ENCODE peak calls at places on chromosomes 7 and 10, in seven cellular contexts. F is CD4-positive, alpha-beta memory T cell; O is testis; G is PC-3; U is mammary epithelial cell; P is heart right ventricle; J is fibroblast of lung. N is an unnamed sample.

GRCh38 chr7:139060838-139061237 is 25.0 kb upstream of the ZC3HAV1L start:
- DNase-seq in G (no peak), J (no peak), U (no peak), O (no peak), F (no peak), P (no peak), N (no peak)

GRCh38 chr10:44171765-44172164 is 213.1 kb downstream of the CXCL12 start:
- DNase-seq in O (no peak), G (no peak), J (no peak), F (no peak), U (no peak), P (no peak), N (no peak)

GRCh38 chr7:148927141-148927540 is 43.0 kb upstream of the EZH2 start:
- DNase-seq in P (no peak), O (no peak), G (no peak), J (no peak), F (no peak), U (no peak), N (peak; percentile 5)

GRCh38 chr7:72546586-72546985 is 134.4 kb upstream of the CALN1 start:
- DNase-seq in P (no peak), F (no peak), O (no peak), U (no peak), G (no peak), J (no peak), N (no peak)

GRCh38 chr7:28044825-28045224 is 135.8 kb downstream of the JAZF1 start:
- DNase-seq in J (no peak), P (no peak), G (no peak), F (no peak), U (no peak), O (no peak), N (no peak)

GRCh38 chr10:70139997-70140250 is 6.6 kb downstream of the TYSND1 start:
- DNase-seq in P (no peak), F (no peak), J (no peak), G (no peak), U (no peak), O (no peak), N (no peak)

GRCh38 chr7:79241288-79242055 is 212.0 kb downstream of the MAGI2 start:
- DNase-seq in P (no peak), G (peak; percentile 47), F (no peak), U (peak; percentile 23), O (no peak), J (peak; percentile 57), N (peak; percentile 83)

GRCh38 chr10:123912466-123913201 is 21.0 kb upstream of the CPXM2 start:
- DNase-seq in U (no peak), P (no peak), O (no peak), J (no peak), G (no peak), F (no peak), N (no peak)

GRCh38 chr7:157641866-157642265 is 305.1 kb downstream of the DNAJB6 start:
- DNase-seq in U (no peak), O (no peak), G (no peak), P (no peak), F (no peak), J (no peak), N (no peak)

GRCh38 chr7:75991531-75992082 is 2.8 kb downstream of the TMEM120A start:
- DNase-seq in F (no peak), G (no peak), P (no peak), O (no peak), U (no peak), J (no peak), N (no peak)

GRCh38 chr10:14325325-14325955 is 5.3 kb downstream of the FRMD4A start:
- DNase-seq in P (peak; percentile 33), F (peak; percentile 26), J (peak; percentile 28), G (peak; percentile 58), U (peak; percentile 5), O (peak; percentile 80), N (peak; percentile 64)

GRCh38 chr7:106793015-106793651 is 71.9 kb upstream of the PIK3CG start:
- DNase-seq in U (peak; percentile 12), G (peak; percentile 55), J (peak; percentile 37), P (no peak), O (no peak), F (peak; percentile 52), N (peak; percentile 40)

GRCh38 chr10:89476676-89477075 is 58.7 kb downstream of the SLC16A12 start:
- DNase-seq in G (no peak), F (no peak), O (no peak), P (peak; percentile 18), J (no peak), U (no peak), N (peak; percentile 43)

GRCh38 chr7:1934756-1935155 is 264.7 kb downstream of the ELFN1 start:
- DNase-seq in F (no peak), P (peak; percentile 10), G (no peak), U (no peak), O (no peak), J (no peak), N (no peak)

GRCh38 chr10:23694446-23694920 is 255.6 kb downstream of the OTUD1 start:
- DNase-seq in U (peak; percentile 23), F (no peak), P (no peak), O (no peak), G (no peak), J (no peak), N (no peak)

GRCh38 chr10:109343293-109343692 is 580.0 kb downstream of the XPNPEP1 start:
- DNase-seq in U (peak; percentile 87), F (no peak), O (no peak), J (no peak), P (no peak), G (peak; percentile 77), N (no peak)

GRCh38 chr7:19442016-19442785 is 266.6 kb downstream of the POLR1F start:
- DNase-seq in U (peak; percentile 26), O (no peak), F (no peak), P (no peak), J (peak; percentile 76), G (peak; percentile 64), N (peak; percentile 84)

GRCh38 chr7:98872328-98872924 is 2.6 kb upstream of the TMEM130 start:
- DNase-seq in J (peak; percentile 26), U (no peak), G (peak; percentile 39), F (peak; percentile 27), P (no peak), O (peak; percentile 37), N (no peak)

GRCh38 chr7:51067757-51068156 is 248.9 kb downstream of the COBL start:
- DNase-seq in O (peak; percentile 86), P (no peak), G (peak; percentile 85), F (peak; percentile 33), J (peak; percentile 80), U (peak; percentile 42), N (peak; percentile 81)

GRCh38 chr10:124474502-124475070 is 13.0 kb downstream of the LHPP start:
- DNase-seq in U (no peak), P (no peak), O (no peak), F (no peak), J (no peak), G (no peak), N (no peak)

GRCh38 chr7:34315032-34315431 is 343.0 kb upstream of the NPSR1 start:
- DNase-seq in F (no peak), P (no peak), J (peak; percentile 43), U (peak; percentile 47), G (no peak), O (no peak), N (no peak)

GRCh38 chr7:148935451-148935850 is 51.4 kb upstream of the EZH2 start:
- DNase-seq in J (no peak), O (no peak), G (no peak), P (no peak), U (no peak), F (no peak), N (no peak)

GRCh38 chr10:133390597-133391248 is 3.2 kb upstream of the MTG1 start:
- DNase-seq in U (no peak), F (no peak), J (no peak), O (no peak), P (no peak), G (no peak), N (no peak)

GRCh38 chr10:127081946-127082345 is 114.4 kb downstream of the INSYN2A start:
- DNase-seq in J (no peak), G (no peak), O (no peak), F (no peak), U (no peak), P (no peak), N (no peak)

DNA sequence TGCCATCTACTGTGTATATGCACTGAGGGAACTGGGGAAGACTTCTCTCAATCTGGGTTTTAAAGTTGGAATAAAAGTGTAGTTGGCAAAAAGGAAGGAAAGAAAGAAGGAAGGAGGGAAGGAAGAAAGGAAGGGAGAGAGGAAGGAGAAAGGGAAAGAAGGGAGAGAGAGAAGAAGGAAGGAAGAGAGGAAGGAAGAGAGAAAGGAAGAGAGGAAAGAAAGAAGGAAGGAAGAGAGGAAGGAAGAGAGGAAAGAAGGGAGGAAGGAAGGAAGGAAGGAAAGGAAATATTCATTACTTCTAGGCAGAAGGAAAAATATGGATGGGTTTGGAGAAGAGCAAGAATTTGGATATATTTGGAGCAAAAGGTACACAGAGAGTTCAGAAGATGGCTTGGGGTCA is 343.6 kb upstream of the AUTS2 start:
- DNase-seq in G (no peak), P (no peak), U (no peak), O (no peak), J (no peak), F (no peak), N (no peak)
- H3K27ac ChIP-seq in G (no peak overlapping the region), P (no peak overlapping the region), U (no peak overlapping the region), O (no peak overlapping the region), J (no peak overlapping the region), F (no peak overlapping the region), N (no peak overlapping the region)

GRCh38 chr10:31133251-31133627 is 101.6 kb upstream of the ZNF438 start:
- DNase-seq in P (no peak), G (no peak), U (no peak), J (no peak), F (no peak), O (no peak), N (no peak)
- H3K4me3 ChIP-seq in P (peak overlapping the region; percentile 56), G (no peak overlapping the region), U (no peak overlapping the region), J (no peak overlapping the region), F (peak overlapping the region; percentile 59), O (peak overlapping the region; percentile 46), N (no peak overlapping the region)

DNA sequence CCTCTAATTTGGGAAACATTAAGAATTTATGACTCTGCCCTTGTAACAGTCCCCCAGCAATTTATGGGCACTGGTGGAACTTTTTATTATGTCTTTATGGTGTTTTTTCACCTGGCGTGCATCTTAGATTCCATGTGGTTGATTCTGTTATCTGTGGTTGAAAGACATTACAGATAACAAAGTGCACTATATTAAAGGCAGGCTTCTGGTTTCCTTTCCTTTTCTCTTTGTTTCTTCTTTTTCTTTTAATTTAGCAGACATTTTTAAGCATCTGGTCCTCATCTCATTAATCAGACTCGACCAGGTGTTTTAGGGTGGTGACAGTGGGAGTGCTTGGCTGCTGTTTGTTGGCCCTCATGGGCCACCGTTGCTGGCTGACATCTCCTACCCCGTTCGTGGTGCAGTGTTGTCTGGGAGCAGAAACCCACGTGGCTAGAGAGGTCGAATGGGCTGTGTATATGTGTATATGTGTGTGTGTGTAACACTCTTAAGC is 77.4 kb downstream of the LRMDA start:
- DNase-seq in G (no peak), U (no peak), J (peak; percentile 48), P (no peak), O (no peak), F (no peak), N (peak; percentile 28)
- H3K27ac ChIP-seq in G (peak overlapping the region; percentile 10), U (no peak overlapping the region), J (no peak overlapping the region), P (no peak overlapping the region), O (no peak overlapping the region), F (no peak overlapping the region), N (peak overlapping the region; percentile 76)

DNA sequence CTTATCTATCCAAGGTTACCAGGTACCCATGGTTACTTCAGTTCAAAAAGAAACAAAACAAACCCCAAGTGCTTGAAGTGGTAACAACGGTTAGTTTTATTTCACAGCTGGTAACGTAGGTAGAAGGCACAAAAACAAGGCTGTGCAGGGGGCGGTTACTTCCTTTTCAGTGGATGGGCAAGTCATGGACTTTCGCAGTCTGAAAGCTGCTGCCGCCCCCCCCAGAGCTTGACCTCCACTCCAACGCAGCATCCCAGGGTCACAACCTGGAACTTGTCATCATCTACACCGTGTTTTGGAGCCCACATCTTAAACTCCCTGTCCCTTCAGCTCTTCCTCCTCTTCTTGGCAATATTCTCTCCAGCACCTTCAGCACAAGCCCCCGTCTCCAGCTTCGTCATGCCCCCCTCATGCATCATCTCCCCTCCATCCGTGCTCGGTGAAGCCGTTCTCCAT is 181.2 kb upstream of the ITGB1 start:
- DNase-seq in G (no peak), J (no peak), O (no peak), U (no peak), P (no peak), F (peak; percentile 95), N (no peak)
- H3K4me3 ChIP-seq in G (no peak overlapping the region), J (no peak overlapping the region), O (no peak overlapping the region), U (no peak overlapping the region), P (no peak overlapping the region), F (peak overlapping the region; percentile 54), N (no peak overlapping the region)